ENCODE peak calls at places on chromosomes 12 and 14, in nine cellular contexts. One of them, this sample, is unnamed. For H3K36me3 and H3K27me3, the result is how much of the 10 kb centered on the place peaks cover.

GRCh38 chr12:58095002-58095401 is 153.6 kb downstream of the ATP23 start:
- DNase-seq in heart left ventricle: no peak
- DNase-seq in BE2C: no peak
- DNase-seq in upper lobe of right lung: no peak
- DNase-seq in iPS DF 6.9: no peak
- DNase-seq in NT2/D1: no peak
- DNase-seq in mammary epithelial cell: no peak
- DNase-seq in H7: no peak
- DNase-seq in esophagus squamous epithelium: no peak
- DNase-seq in this sample: peak

GRCh38 chr14:65356327-65356836 is 56.1 kb upstream of the FUT8 start:
- DNase-seq in H7: peak
- DNase-seq in mammary epithelial cell: peak
- DNase-seq in BE2C: no peak
- DNase-seq in NT2/D1: no peak
- DNase-seq in heart left ventricle: no peak
- DNase-seq in iPS DF 6.9: no peak
- DNase-seq in esophagus squamous epithelium: no peak
- DNase-seq in upper lobe of right lung: no peak
- DNase-seq in this sample: peak

GRCh38 chr12:94783862-94784261 is 133.5 kb upstream of the TMCC3 start:
- DNase-seq in H7: no peak
- DNase-seq in NT2/D1: no peak
- DNase-seq in mammary epithelial cell: peak
- DNase-seq in BE2C: no peak
- DNase-seq in esophagus squamous epithelium: no peak
- DNase-seq in upper lobe of right lung: no peak
- DNase-seq in heart left ventricle: no peak
- DNase-seq in iPS DF 6.9: no peak
- DNase-seq in this sample: peak

GRCh38 chr12:2891240-2892053 is 756 bp downstream of the TULP3 start:
- DNase-seq in H7: peak
- DNase-seq in heart left ventricle: peak
- DNase-seq in upper lobe of right lung: peak
- DNase-seq in esophagus squamous epithelium: no peak
- DNase-seq in NT2/D1: peak
- DNase-seq in mammary epithelial cell: peak
- DNase-seq in BE2C: peak
- DNase-seq in iPS DF 6.9: no peak
- DNase-seq in this sample: peak

GRCh38 chr14:99879401-99880295 is 86.4 kb downstream of the EML1 start:
- DNase-seq in esophagus squamous epithelium: no peak
- DNase-seq in BE2C: no peak
- DNase-seq in iPS DF 6.9: no peak
- DNase-seq in heart left ventricle: no peak
- DNase-seq in NT2/D1: no peak
- DNase-seq in mammary epithelial cell: peak
- DNase-seq in upper lobe of right lung: no peak
- DNase-seq in H7: no peak
- DNase-seq in this sample: peak

GRCh38 chr12:83945871-83946270 is 966.7 kb downstream of the SLC6A15 start:
- DNase-seq in mammary epithelial cell: peak
- DNase-seq in BE2C: no peak
- DNase-seq in esophagus squamous epithelium: no peak
- DNase-seq in heart left ventricle: no peak
- DNase-seq in NT2/D1: no peak
- DNase-seq in iPS DF 6.9: no peak
- DNase-seq in upper lobe of right lung: no peak
- DNase-seq in H7: no peak
- DNase-seq in this sample: peak

GRCh38 chr12:65725376-65725775 is 98.9 kb upstream of the HMGA2 start:
- DNase-seq in BE2C: no peak
- DNase-seq in mammary epithelial cell: peak
- DNase-seq in upper lobe of right lung: no peak
- DNase-seq in esophagus squamous epithelium: no peak
- DNase-seq in NT2/D1: no peak
- DNase-seq in iPS DF 6.9: no peak
- DNase-seq in heart left ventricle: no peak
- DNase-seq in H7: no peak
- DNase-seq in this sample: peak

GRCh38 chr12:28463396-28463795 is 273.1 kb downstream of the CCDC91 start:
- DNase-seq in heart left ventricle: no peak
- DNase-seq in H7: no peak
- DNase-seq in esophagus squamous epithelium: no peak
- DNase-seq in BE2C: no peak
- DNase-seq in upper lobe of right lung: no peak
- DNase-seq in mammary epithelial cell: no peak
- DNase-seq in NT2/D1: no peak
- DNase-seq in iPS DF 6.9: no peak
- DNase-seq in this sample: no peak

GRCh38 chr12:132634411-132634990 is 15.9 kb downstream of the P2RX2 start:
- DNase-seq in H7: peak
- DNase-seq in NT2/D1: no peak
- DNase-seq in mammary epithelial cell: no peak
- DNase-seq in esophagus squamous epithelium: no peak
- DNase-seq in upper lobe of right lung: no peak
- DNase-seq in iPS DF 6.9: no peak
- DNase-seq in heart left ventricle: no peak
- DNase-seq in BE2C: no peak
- DNase-seq in this sample: no peak
- H3K36me3 ChIP-seq in H7: half or more
- H3K36me3 ChIP-seq in NT2/D1: half or more
- H3K36me3 ChIP-seq in mammary epithelial cell: under half
- H3K36me3 ChIP-seq in esophagus squamous epithelium: under half
- H3K36me3 ChIP-seq in upper lobe of right lung: half or more
- H3K36me3 ChIP-seq in iPS DF 6.9: half or more
- H3K36me3 ChIP-seq in heart left ventricle: half or more
- H3K36me3 ChIP-seq in BE2C: half or more
- H3K36me3 ChIP-seq in this sample: under half

DNA sequence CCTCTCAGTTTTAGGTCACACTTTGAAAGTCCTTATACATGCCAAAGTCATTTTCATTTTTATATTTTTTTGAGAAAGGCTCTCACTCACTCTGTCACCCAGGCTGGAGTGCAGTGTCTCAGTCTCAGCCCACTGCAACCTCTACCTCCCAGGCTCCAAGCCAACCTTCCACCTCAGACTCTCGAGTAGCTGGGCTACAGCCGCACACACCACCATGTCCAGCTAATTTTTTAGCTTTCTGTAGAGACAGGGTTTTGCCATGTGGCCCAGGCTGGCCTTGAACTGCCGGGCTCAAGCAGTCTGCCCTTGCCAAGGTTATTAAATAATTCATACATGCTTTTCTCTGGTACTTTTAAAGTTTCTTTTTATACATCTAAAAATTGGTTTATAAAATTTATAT is 166.0 kb downstream of the ERC1 start:
- DNase-seq in upper lobe of right lung: no peak
- DNase-seq in heart left ventricle: no peak
- DNase-seq in BE2C: no peak
- DNase-seq in esophagus squamous epithelium: no peak
- DNase-seq in mammary epithelial cell: no peak
- DNase-seq in H7: no peak
- DNase-seq in iPS DF 6.9: no peak
- DNase-seq in NT2/D1: no peak
- DNase-seq in this sample: no peak
- H3K27me3 ChIP-seq in upper lobe of right lung: under half
- H3K27me3 ChIP-seq in heart left ventricle: under half
- H3K27me3 ChIP-seq in BE2C: under half
- H3K27me3 ChIP-seq in esophagus squamous epithelium: under half
- H3K27me3 ChIP-seq in mammary epithelial cell: under half
- H3K27me3 ChIP-seq in H7: under half
- H3K27me3 ChIP-seq in iPS DF 6.9: under half
- H3K27me3 ChIP-seq in NT2/D1: under half
- H3K27me3 ChIP-seq in this sample: under half

GRCh38 chr14:74049886-74050495 is 30.8 kb downstream of the BBOF1 start:
- DNase-seq in heart left ventricle: no peak
- DNase-seq in iPS DF 6.9: no peak
- DNase-seq in upper lobe of right lung: no peak
- DNase-seq in BE2C: no peak
- DNase-seq in esophagus squamous epithelium: no peak
- DNase-seq in H7: no peak
- DNase-seq in NT2/D1: no peak
- DNase-seq in mammary epithelial cell: no peak
- DNase-seq in this sample: no peak

GRCh38 chr14:74042296-74042695 is 23.1 kb downstream of the BBOF1 start:
- DNase-seq in esophagus squamous epithelium: no peak
- DNase-seq in BE2C: no peak
- DNase-seq in NT2/D1: no peak
- DNase-seq in iPS DF 6.9: no peak
- DNase-seq in mammary epithelial cell: no peak
- DNase-seq in heart left ventricle: no peak
- DNase-seq in H7: no peak
- DNase-seq in upper lobe of right lung: no peak
- DNase-seq in this sample: no peak

GRCh38 chr14:74048291-74048690 is 29.1 kb downstream of the BBOF1 start:
- DNase-seq in iPS DF 6.9: peak
- DNase-seq in NT2/D1: peak
- DNase-seq in esophagus squamous epithelium: no peak
- DNase-seq in upper lobe of right lung: no peak
- DNase-seq in mammary epithelial cell: peak
- DNase-seq in H7: peak
- DNase-seq in BE2C: no peak
- DNase-seq in heart left ventricle: no peak
- DNase-seq in this sample: peak
- H3K4me3 ChIP-seq in iPS DF 6.9: no peak
- H3K4me3 ChIP-seq in NT2/D1: no peak
- H3K4me3 ChIP-seq in esophagus squamous epithelium: no peak
- H3K4me3 ChIP-seq in upper lobe of right lung: no peak
- H3K4me3 ChIP-seq in mammary epithelial cell: no peak
- H3K4me3 ChIP-seq in H7: no peak
- H3K4me3 ChIP-seq in BE2C: no peak
- H3K4me3 ChIP-seq in heart left ventricle: no peak
- H3K4me3 ChIP-seq in this sample: no peak

GRCh38 chr12:122421263-122421814 is 1.1 kb downstream of the CLIP1 start:
- DNase-seq in heart left ventricle: no peak
- DNase-seq in NT2/D1: no peak
- DNase-seq in iPS DF 6.9: no peak
- DNase-seq in BE2C: peak
- DNase-seq in esophagus squamous epithelium: no peak
- DNase-seq in upper lobe of right lung: peak
- DNase-seq in mammary epithelial cell: peak
- DNase-seq in H7: no peak
- DNase-seq in this sample: peak
- H3K36me3 ChIP-seq in heart left ventricle: under half
- H3K36me3 ChIP-seq in NT2/D1: under half
- H3K36me3 ChIP-seq in iPS DF 6.9: under half
- H3K36me3 ChIP-seq in BE2C: under half
- H3K36me3 ChIP-seq in esophagus squamous epithelium: under half
- H3K36me3 ChIP-seq in upper lobe of right lung: under half
- H3K36me3 ChIP-seq in mammary epithelial cell: under half
- H3K36me3 ChIP-seq in H7: under half
- H3K36me3 ChIP-seq in this sample: under half